ENCODE peak calls at places on chromosome 3, in nine cellular contexts. B is body of pancreas, L is H1, H is HCT116, I is K562, D is heart left ventricle, W is transverse colon, G is breast epithelium, N is ovary. S is an unnamed sample.
A peak's percentile ranks its signal among the peaks of the same experiment; 100 is the strongest.

GRCh38 chr3:67228136-67228535 is 230.0 kb downstream of the KBTBD8 start:
- DNase-seq in D (no peak), G (no peak), L (no peak), B (no peak), W (no peak), H (no peak), N (no peak), I (no peak), S (no peak)

GRCh38 chr3:19866751-19867347 is 67.2 kb downstream of the EFHB start:
- DNase-seq in W (peak; percentile 23), N (peak; percentile 32), I (peak; percentile 55), H (peak; percentile 24), B (peak; percentile 38), G (peak; percentile 33), D (no peak), L (peak; percentile 79), S (no peak)

GRCh38 chr3:40642812-40643211 is 118.1 kb downstream of the ZNF621 start:
- DNase-seq in N (no peak), G (no peak), L (no peak), H (no peak), B (no peak), I (no peak), D (no peak), W (no peak), S (no peak)

GRCh38 chr3:152508705-152509104 is 240.0 kb downstream of the MBNL1 start:
- DNase-seq in L (no peak), I (peak; percentile 40), D (no peak), N (no peak), G (no peak), B (no peak), W (no peak), H (peak; percentile 33), S (no peak)

GRCh38 chr3:23821858-23822257 is 16.1 kb downstream of the UBE2E1 start:
- DNase-seq in W (no peak), N (no peak), I (no peak), B (no peak), L (no peak), D (no peak), H (no peak), G (no peak), S (no peak)

GRCh38 chr3:160935413-160936095 is 169.6 kb downstream of the B3GALNT1 start:
- DNase-seq in D (no peak), W (no peak), H (no peak), N (no peak), B (peak; percentile 25), G (no peak), L (no peak), I (no peak), S (no peak)

GRCh38 chr3:32484437-32484836 is 18.2 kb downstream of the CMTM6 start:
- DNase-seq in B (no peak), H (no peak), G (no peak), D (no peak), I (no peak), W (no peak), N (no peak), L (no peak), S (no peak)

GRCh38 chr3:188437921-188438320 is 284.0 kb downstream of the LPP start:
- DNase-seq in L (no peak), N (no peak), H (no peak), G (no peak), I (no peak), D (no peak), W (no peak), B (no peak), S (no peak)

GRCh38 chr3:69292185-69292584 is 93.7 kb downstream of the FRMD4B start:
- DNase-seq in N (no peak), I (no peak), D (no peak), B (no peak), W (no peak), G (peak; percentile 33), H (no peak), L (no peak), S (no peak)

GRCh38 chr3:15271785-15272381 is 60.5 kb downstream of the SH3BP5 start:
- DNase-seq in I (no peak), D (no peak), B (no peak), L (no peak), H (no peak), W (peak; percentile 73), G (no peak), N (peak; percentile 37), S (no peak)

GRCh38 chr3:46709721-46710120 is 7.9 kb downstream of the PRSS50 start:
- DNase-seq in L (no peak), G (no peak), I (no peak), D (no peak), H (no peak), B (no peak), N (peak; percentile 10), W (no peak), S (no peak)

GRCh38 chr3:186901135-186901734 is 29.1 kb upstream of the ST6GAL1 start:
- DNase-seq in W (no peak), I (no peak), G (no peak), L (no peak), N (no peak), H (peak; percentile 36), B (no peak), D (no peak), S (no peak)

GRCh38 chr3:11832964-11833621 is 13.6 kb downstream of the TAMM41 start:
- DNase-seq in H (no peak), L (no peak), B (peak; percentile 54), N (peak; percentile 34), D (no peak), G (no peak), I (no peak), W (no peak), S (no peak)

GRCh38 chr3:27623085-27623753 is 98.9 kb downstream of the EOMES start:
- DNase-seq in W (no peak), L (no peak), N (no peak), H (no peak), D (no peak), G (no peak), I (no peak), B (no peak), S (no peak)

GRCh38 chr3:133883657-133884546 is 11.8 kb downstream of the RAB6B start:
- DNase-seq in D (no peak), B (no peak), H (no peak), W (no peak), L (peak; percentile 16), I (no peak), N (no peak), G (peak; percentile 10), S (no peak)

GRCh38 chr3:108879915-108880314 is 57.3 kb downstream of the TRAT1 start:
- DNase-seq in L (no peak), H (no peak), B (no peak), D (no peak), I (no peak), W (no peak), N (no peak), G (no peak), S (no peak)

GRCh38 chr3:65703026-65703425 is 335.7 kb downstream of the MAGI1 start:
- DNase-seq in W (no peak), B (no peak), I (no peak), D (no peak), L (no peak), H (no peak), G (no peak), N (no peak), S (no peak)
- TF ChIP-seq POLR2A in W (no peak), B (no peak), I (no peak), D (no peak), L (no peak), H (no peak), G (no peak), N (no peak), S (no peak)

GRCh38 chr3:58491506-58492384 is at the start of gene KCTD6:
- DNase-seq in L (peak; percentile 95), B (peak; percentile 94), H (peak; percentile 85), W (peak; percentile 95), N (peak; percentile 93), I (peak; percentile 89), G (peak; percentile 83), D (peak; percentile 98), S (peak; percentile 89)
- TF ChIP-seq POLR2A in L (peak; percentile 48), B (no peak), H (peak; percentile 37), W (no peak), N (no peak), I (peak; percentile 39), G (no peak), D (no peak), S (peak; percentile 56)

GRCh38 chr3:185498503-185499396 is at the start of gene TMEM41A:
- DNase-seq in N (peak; percentile 94), H (peak; percentile 73), G (peak; percentile 89), D (peak; percentile 97), B (peak; percentile 96), L (peak; percentile 98), W (peak; percentile 96), I (peak; percentile 98), S (peak; percentile 90)
- TF ChIP-seq POLR2A in N (peak; percentile 57), H (peak; percentile 67), G (peak; percentile 43), D (peak; percentile 32), B (peak; percentile 90), L (peak; percentile 98), W (peak; percentile 95), I (peak; percentile 94), S (peak; percentile 82)

GRCh38 chr3:128734523-128735189 is 8.7 kb downstream of the RAB7A start:
- DNase-seq in I (no peak), H (no peak), N (no peak), W (no peak), G (no peak), B (no peak), D (no peak), L (no peak), S (no peak)
- TF ChIP-seq POLR2A in I (no peak), H (no peak), N (no peak), W (no peak), G (no peak), B (no peak), D (no peak), L (no peak), S (no peak)

GRCh38 chr3:112357888-112358287 is 24.9 kb downstream of the CD200 start:
- DNase-seq in I (no peak), W (no peak), B (no peak), L (no peak), N (no peak), G (no peak), H (no peak), D (no peak), S (no peak)
- TF ChIP-seq POLR2A in I (no peak), W (no peak), B (no peak), L (no peak), N (no peak), G (no peak), H (no peak), D (no peak), S (no peak)